ENCODE peak calls at places on chromosomes 3 and 15, in nine cellular contexts. C is right lobe of liver, L is A549, P is GM12878, Y is heart left ventricle, T is upper lobe of left lung, F is gastrocnemius medialis, H is body of pancreas, U is HCT116. X is an unnamed sample.

GRCh38 chr3:150106752-150107428 is 136.2 kb upstream of the PFN2 start:
- ATAC-seq in C (no peak), L (peak; percentile 97), P (peak; percentile 77), Y (no peak), T (no peak), F (no peak), H (peak; percentile 30), U (peak; percentile 61), X (no peak)

GRCh38 chr3:29141197-29141911 is 139.5 kb upstream of the RBMS3 start:
- ATAC-seq in C (no peak), L (no peak), P (no peak), Y (no peak), T (no peak), F (peak; percentile 18), H (no peak), U (no peak), X (no peak)

GRCh38 chr15:60390931-60391501 is 6.8 kb downstream of the ANXA2 start:
- ATAC-seq in C (peak; percentile 59), L (peak; percentile 33), P (peak; percentile 4), Y (peak; percentile 84), T (no peak), F (peak; percentile 81), H (peak; percentile 8), U (peak; percentile 66), X (peak; percentile 73)

GRCh38 chr15:63476229-63476632 is 28.2 kb upstream of the USP3 start:
- ATAC-seq in C (no peak), L (peak; percentile 77), P (no peak), Y (no peak), T (no peak), F (no peak), H (peak; percentile 40), U (peak; percentile 81), X (peak; percentile 46)

GRCh38 chr3:126900859-126901540 is 81.9 kb upstream of the PLXNA1 start:
- ATAC-seq in C (no peak), L (no peak), P (no peak), Y (peak; percentile 68), T (no peak), F (no peak), H (no peak), U (no peak), X (no peak)

GRCh38 chr3:190229632-190230424 is 92.4 kb downstream of the CLDN1 start:
- ATAC-seq in C (peak; percentile 72), L (peak; percentile 55), P (peak; percentile 78), Y (no peak), T (no peak), F (no peak), H (peak; percentile 63), U (no peak), X (no peak)

GRCh38 chr3:10320320-10320677 is 613 bp downstream of the SEC13 start:
- ATAC-seq in C (no peak), L (no peak), P (peak; percentile 3), Y (no peak), T (peak; percentile 2), F (peak; percentile 10), H (no peak), U (peak; percentile 2), X (no peak)

GRCh38 chr3:98732239-98733054 is 30.7 kb upstream of the ST3GAL6 start:
- ATAC-seq in C (peak; percentile 92), L (peak; percentile 90), P (peak; percentile 69), Y (peak; percentile 82), T (peak; percentile 60), F (peak; percentile 65), H (peak; percentile 67), U (peak; percentile 82), X (peak; percentile 69)

GRCh38 chr15:29840928-29841327 is 18.7 kb upstream of the TJP1 start:
- ATAC-seq in C (peak; percentile 22), L (no peak), P (no peak), Y (peak; percentile 94), T (no peak), F (no peak), H (no peak), U (no peak), X (no peak)

GRCh38 chr3:12660196-12660595 is 3.7 kb downstream of the RAF1 start:
- ATAC-seq in C (no peak), L (no peak), P (no peak), Y (no peak), T (no peak), F (no peak), H (no peak), U (no peak), X (no peak)

GRCh38 chr3:12663311-12663935 is 494 bp downstream of the RAF1 start:
- ATAC-seq in C (peak; percentile 68), L (peak; percentile 81), P (peak; percentile 67), Y (peak; percentile 63), T (peak; percentile 75), F (peak; percentile 45), H (peak; percentile 51), U (peak; percentile 58), X (peak; percentile 66)

GRCh38 chr3:12663936-12664908 is at the start of gene RAF1:
- ATAC-seq in C (peak; percentile 97), L (peak; percentile 96), P (peak; percentile 89), Y (peak; percentile 98), T (peak; percentile 99), F (peak; percentile 76), H (peak; percentile 97), U (peak; percentile 93), X (peak; percentile 98)

GRCh38 chr3:12661926-12662592 is 1.9 kb downstream of the RAF1 start:
- ATAC-seq in C (no peak), L (no peak), P (peak; percentile 11), Y (no peak), T (no peak), F (no peak), H (no peak), U (no peak), X (no peak)

DNA sequence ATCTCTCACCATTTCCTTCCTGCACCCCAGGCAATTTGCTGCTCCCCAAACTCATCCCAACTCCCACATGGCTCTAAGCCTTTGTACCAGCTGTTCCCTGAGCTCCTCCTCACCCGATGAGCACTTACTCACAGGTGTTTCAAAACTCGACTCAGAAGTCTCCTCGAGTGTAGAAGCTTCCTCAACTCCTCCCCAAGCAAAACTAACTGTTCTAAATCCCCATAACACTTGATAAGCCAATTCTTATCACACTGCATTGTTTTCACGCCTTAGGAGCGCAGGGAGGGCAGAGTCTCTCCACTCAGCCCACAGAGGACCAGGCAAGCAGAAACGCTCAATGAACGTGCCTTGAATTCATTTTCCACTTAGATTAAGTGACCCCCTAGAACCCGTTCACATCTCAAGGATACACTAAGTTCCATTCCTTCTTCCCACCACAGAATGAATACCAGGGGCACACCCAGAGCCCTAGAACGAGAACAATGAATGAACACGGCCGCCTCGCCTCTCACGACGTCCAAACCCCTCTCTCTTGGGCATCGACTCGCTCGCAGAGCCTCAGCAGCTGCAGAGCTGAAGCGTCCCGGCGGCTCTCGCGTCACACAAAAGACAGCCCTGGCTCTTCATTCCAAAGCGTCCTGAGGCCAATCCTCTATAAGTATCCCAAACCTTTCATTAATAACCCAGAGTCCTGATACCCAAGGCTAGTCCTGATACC is 1.2 kb downstream of the RAF1 start:
- ATAC-seq in C (peak; percentile 9), L (peak; percentile 39), P (peak; percentile 46), Y (peak; percentile 8), T (no peak), F (peak; percentile 63), H (peak; percentile 12), U (no peak), X (no peak)
- TF ChIP-seq POLR2A in C (peak; percentile 8), L (no peak), P (no peak), Y (no peak), T (no peak), F (peak; percentile 87), H (peak; percentile 34), U (no peak), X (no peak)

GRCh38 chr3:43089081-43089480 is 16.8 kb downstream of the POMGNT2 start:
- ATAC-seq in C (no peak), L (no peak), P (no peak), Y (no peak), T (no peak), F (no peak), H (no peak), U (no peak), X (no peak)

GRCh38 chr3:43091481-43091880 is 14.4 kb downstream of the POMGNT2 start:
- ATAC-seq in C (no peak), L (no peak), P (no peak), Y (no peak), T (no peak), F (no peak), H (no peak), U (no peak), X (no peak)

GRCh38 chr3:43090238-43090637 is 15.6 kb downstream of the POMGNT2 start:
- ATAC-seq in C (no peak), L (no peak), P (no peak), Y (no peak), T (no peak), F (no peak), H (no peak), U (no peak), X (no peak)

GRCh38 chr3:43086460-43087165 is 19.3 kb downstream of the POMGNT2 start:
- ATAC-seq in C (no peak), L (no peak), P (no peak), Y (no peak), T (no peak), F (no peak), H (no peak), U (no peak), X (no peak)

DNA sequence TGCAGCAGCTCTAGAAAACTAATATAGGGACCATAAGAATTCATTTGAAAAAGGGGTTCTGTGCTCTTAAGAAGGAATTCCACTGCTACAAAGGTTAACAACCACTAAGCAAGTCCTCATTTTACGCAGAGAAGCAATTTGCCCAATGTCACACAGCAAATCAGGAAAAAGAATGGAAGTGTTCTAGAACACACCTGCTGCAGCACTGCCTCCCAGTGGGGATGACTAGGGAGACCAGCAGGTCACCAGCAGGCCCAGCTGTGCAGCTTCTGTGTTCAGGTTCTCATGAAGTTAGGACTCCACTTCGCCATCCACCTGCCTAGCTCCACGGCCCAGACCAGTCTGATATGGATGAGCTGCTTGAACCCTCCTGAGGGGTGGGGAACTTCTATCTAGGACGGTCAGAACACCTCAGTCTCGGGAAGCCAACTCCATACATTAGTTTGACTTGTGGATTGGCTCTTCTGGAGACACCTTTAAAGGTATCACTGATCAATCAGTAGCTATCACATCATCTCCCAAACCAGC is 18.6 kb downstream of the POMGNT2 start:
- ATAC-seq in C (peak; percentile 97), L (no peak), P (peak; percentile 47), Y (no peak), T (no peak), F (no peak), H (no peak), U (peak; percentile 58), X (no peak)
- TF ChIP-seq CTCF in C (peak; percentile 65), L (no peak), P (no peak), Y (no peak), T (no peak), F (no peak), H (peak; percentile 8), U (peak; percentile 25), X (no peak)

DNA sequence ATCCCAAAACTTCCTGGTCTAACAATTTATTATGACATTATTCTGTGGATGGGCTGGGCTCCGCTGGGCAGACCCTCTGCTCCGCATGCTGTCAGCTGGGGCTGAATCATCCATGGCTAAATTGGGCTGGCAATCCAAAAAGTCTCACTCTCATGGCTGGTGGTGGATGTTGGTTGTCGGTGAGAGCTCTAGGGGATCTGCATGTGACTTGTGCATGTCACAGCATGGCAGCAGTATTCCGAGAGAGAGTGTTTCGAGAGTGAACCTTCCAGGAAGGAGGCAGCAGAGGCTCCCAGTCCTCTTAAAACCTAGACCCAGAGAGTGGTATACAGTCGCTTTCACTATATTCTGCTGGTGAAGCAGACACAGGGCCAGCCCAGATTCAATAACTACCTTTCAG is 9.9 kb downstream of the RARB start:
- ATAC-seq in C (no peak), L (no peak), P (no peak), Y (no peak), T (no peak), F (no peak), H (no peak), U (no peak), X (no peak)
- TF ChIP-seq POLR2A in C (no peak), L (no peak), P (no peak), Y (no peak), T (no peak), F (no peak), H (no peak), U (no peak), X (no peak)

GRCh38 chr3:94001825-94002495 is 22.0 kb downstream of the ARL13B start:
- ATAC-seq in C (no peak), L (no peak), P (no peak), Y (no peak), T (peak; percentile 80), F (no peak), H (no peak), U (no peak), X (no peak)
- TF ChIP-seq CTCF in C (no peak), L (no peak), P (no peak), Y (no peak), T (no peak), F (no peak), H (no peak), U (no peak), X (no peak)